ENCODE peak calls at places on chromosomes 6 and 20, in five cellular contexts. C, O, Z, E and F are unnamed samples.

GRCh38 chr6:110543106-110543505 is 66.7 kb upstream of the SLC22A16 start:
- DNase-seq in C (peak; percentile 80), E (no peak), Z (no peak), O (no peak), F (no peak)

GRCh38 chr6:161393839-161394364 is 120.0 kb upstream of the AGPAT4 start:
- DNase-seq in Z (no peak), C (no peak), O (no peak), E (peak; percentile 92), F (peak; percentile 85)

GRCh38 chr20:36548006-36548315 is 6.6 kb downstream of the MYL9 start:
- DNase-seq in O (no peak), Z (no peak), E (no peak), C (peak; percentile 90), F (no peak)

GRCh38 chr6:35258858-35259193 is 709 bp upstream of the ZNF76 start:
- DNase-seq in C (no peak), O (no peak), Z (no peak), E (peak; percentile 58), F (peak; percentile 32)

GRCh38 chr20:47456041-47456537 is 45.6 kb upstream of the NCOA3 start:
- DNase-seq in O (no peak), E (no peak), C (no peak), Z (no peak), F (no peak)

GRCh38 chr20:48850681-48851299 is 23.0 kb upstream of the PREX1 start:
- DNase-seq in E (no peak), C (no peak), Z (no peak), O (no peak), F (no peak)

GRCh38 chr6:4010682-4011081 is 68.3 kb downstream of the FAM217A start:
- DNase-seq in C (no peak), Z (no peak), E (no peak), O (no peak), F (no peak)

GRCh38 chr20:15834857-15835256 is 738.4 kb downstream of the KIF16B start:
- DNase-seq in Z (no peak), O (no peak), C (no peak), E (no peak), F (no peak)

GRCh38 chr6:97969065-97969464 is 686.0 kb upstream of the MMS22L start:
- DNase-seq in E (no peak), C (no peak), O (no peak), Z (no peak), F (no peak)

GRCh38 chr20:58829531-58829941 is 21.2 kb downstream of the GNAS-AS1 start:
- DNase-seq in Z (no peak), O (no peak), C (no peak), E (peak; percentile 11), F (no peak)

GRCh38 chr6:11251553-11252358 is 19.3 kb upstream of the NEDD9 start:
- DNase-seq in O (peak; percentile 71), E (peak; percentile 87), C (no peak), Z (no peak), F (peak; percentile 40)

GRCh38 chr20:53949319-53949839 is 121.0 kb downstream of the BCAS1 start:
- DNase-seq in C (peak; percentile 96), Z (no peak), O (no peak), E (peak; percentile 92), F (peak; percentile 91)

GRCh38 chr6:104601008-104601745 is 258.5 kb downstream of the HACE1 start:
- DNase-seq in O (no peak), Z (no peak), E (peak; percentile 73), C (no peak), F (no peak)

GRCh38 chr6:150231456-150231855 is 88.6 kb downstream of the PPP1R14C start:
- DNase-seq in E (peak; percentile 28), Z (no peak), O (no peak), C (no peak), F (peak; percentile 32)

GRCh38 chr20:15656124-15656523 is 917.1 kb downstream of the KIF16B start:
- DNase-seq in Z (no peak), C (no peak), E (no peak), O (no peak), F (peak; percentile 26)

GRCh38 chr20:44073011-44073674 is 113.8 kb downstream of the JPH2 start:
- DNase-seq in O (no peak), Z (no peak), C (no peak), E (no peak), F (no peak)

GRCh38 chr6:92460133-92460532 is 959.2 kb downstream of the EPHA7 start:
- DNase-seq in E (no peak), O (no peak), C (no peak), Z (no peak), F (no peak)

GRCh38 chr6:151576658-151577057 is 82.8 kb downstream of the CCDC170 start:
- DNase-seq in C (no peak), E (no peak), Z (no peak), O (no peak), F (no peak)

GRCh38 chr6:44527191-44527960 is 139.9 kb downstream of the CDC5L start:
- DNase-seq in C (no peak), O (no peak), Z (no peak), E (no peak), F (no peak)

GRCh38 chr6:159321267-159321666 is 152.1 kb downstream of the FNDC1 start:
- DNase-seq in E (no peak), Z (no peak), C (no peak), O (no peak), F (no peak)

GRCh38 chr6:3610206-3610605 is 141.3 kb downstream of the PXDC1 start:
- DNase-seq in C (no peak), Z (no peak), E (peak; percentile 7), O (no peak), F (peak; percentile 20)

GRCh38 chr20:49318430-49319203 is 40.8 kb upstream of the ZNFX1 start:
- DNase-seq in Z (no peak), C (no peak), O (no peak), E (no peak), F (no peak)

GRCh38 chr6:2748183-2748582 is 2.5 kb downstream of the MYLK4 start:
- DNase-seq in C (no peak), Z (no peak), O (no peak), E (no peak), F (no peak)

GRCh38 chr6:116329156-116329555 is 41.6 kb upstream of the DSE start:
- DNase-seq in Z (no peak), O (no peak), E (no peak), C (no peak), F (no peak)

GRCh38 chr20:25858495-25859425 is 162.1 kb upstream of the ZNF337 start:
- DNase-seq in O (no peak), C (no peak), E (no peak), Z (no peak), F (no peak)

GRCh38 chr20:61345656-61346055 is 93.6 kb downstream of the CDH4 start:
- DNase-seq in C (no peak), O (no peak), Z (no peak), E (no peak), F (no peak)

GRCh38 chr20:26209171-26209941 is 512.7 kb upstream of the ZNF337 start:
- DNase-seq in O (no peak), E (no peak), Z (no peak), C (peak; percentile 54), F (no peak)

GRCh38 chr6:89117285-89118108 is at the start of gene SRSF12:
- DNase-seq in E (peak; percentile 38), Z (peak; percentile 64), O (peak; percentile 28), C (no peak), F (no peak)

GRCh38 chr20:9021699-9022098 is 47.2 kb upstream of the PLCB4 start:
- DNase-seq in C (no peak), E (peak; percentile 51), Z (no peak), O (no peak), F (no peak)

GRCh38 chr20:5058873-5059272 is 57.6 kb upstream of the SLC23A2 start:
- DNase-seq in Z (no peak), O (no peak), E (no peak), C (no peak), F (no peak)

GRCh38 chr20:5061209-5061608 is 58.5 kb downstream of the PCNA start:
- DNase-seq in O (no peak), E (no peak), C (peak; percentile 86), Z (no peak), F (peak; percentile 21)

GRCh38 chr20:5056801-5057599 is 55.7 kb upstream of the SLC23A2 start:
- DNase-seq in O (no peak), C (no peak), Z (peak; percentile 44), E (peak; percentile 40), F (peak; percentile 36)
- TF ChIP-seq CTCF in O (no peak), C (peak; percentile 25), Z (peak; percentile 41), E (peak; percentile 47), F (peak; percentile 78)

DNA sequence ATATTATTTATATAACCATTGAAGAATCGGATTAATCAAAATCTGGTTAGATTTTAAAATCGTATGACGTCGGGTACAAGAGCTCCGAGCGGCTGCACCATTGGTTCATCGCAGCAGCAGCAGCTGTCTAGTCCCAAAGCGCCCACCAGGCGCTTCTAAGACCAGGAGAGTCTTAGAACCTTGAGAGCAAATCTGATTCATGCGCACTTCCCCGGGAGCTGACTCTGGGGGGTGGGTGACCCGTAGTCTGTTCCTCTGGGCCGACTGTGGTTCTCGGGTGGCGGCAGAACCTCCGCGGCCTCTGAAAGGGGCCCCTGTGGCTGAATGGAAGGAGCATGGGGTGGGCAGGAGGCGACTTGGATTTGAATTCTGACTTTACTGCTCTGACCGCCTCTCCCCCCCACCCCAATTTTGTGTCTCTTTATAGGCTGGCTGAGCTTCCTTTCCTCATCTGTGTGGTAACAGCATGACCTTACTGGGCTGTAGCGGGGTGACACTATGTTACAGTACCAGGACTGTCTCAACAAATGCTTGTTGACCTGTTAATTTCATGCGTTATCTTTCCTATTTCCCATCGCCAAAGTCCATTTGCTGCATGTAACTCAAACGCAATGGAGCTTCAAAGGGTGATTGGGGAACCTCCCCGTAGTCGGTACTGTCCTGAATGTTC is 119.7 kb downstream of the RTN4IP1 start:
- DNase-seq in O (no peak), E (no peak), Z (no peak), C (no peak), F (no peak)
- TF ChIP-seq CTCF in O (no peak), E (peak; percentile 2), Z (no peak), C (no peak), F (no peak)

GRCh38 chr6:118596774-118597332 is 48.8 kb downstream of the PLN start:
- DNase-seq in E (no peak), C (no peak), Z (no peak), O (no peak), F (no peak)
- TF ChIP-seq CTCF in E (no peak), C (no peak), Z (no peak), O (no peak), F (no peak)

GRCh38 chr20:2301164-2301622 is 5.4 kb downstream of the TGM3 start:
- DNase-seq in O (no peak), E (peak; percentile 29), Z (peak; percentile 65), C (no peak), F (peak; percentile 39)
- TF ChIP-seq CTCF in O (no peak), E (no peak), Z (no peak), C (no peak), F (no peak)